ENCODE peak calls at places on chromosomes 13 and 19, in nine cellular contexts. One of them, this sample, is unnamed. For H3K27me3 and H3K36me3, the result is how much of the 10 kb centered on the place peaks cover.

GRCh38 chr19:19280561-19280960 is 7.5 kb upstream of the TM6SF2 start:
- DNase-seq in testis: no peak
- DNase-seq in breast epithelium: no peak
- DNase-seq in colonic mucosa: no peak
- DNase-seq in bronchial epithelial cell: no peak
- DNase-seq in left lung: no peak
- DNase-seq in lower lobe of right lung: no peak
- DNase-seq in body of pancreas: no peak
- DNase-seq in psoas muscle: no peak
- DNase-seq in this sample: no peak

GRCh38 chr13:79711631-79712030 is 230.7 kb downstream of the NDFIP2 start:
- DNase-seq in testis: no peak
- DNase-seq in breast epithelium: no peak
- DNase-seq in colonic mucosa: no peak
- DNase-seq in bronchial epithelial cell: no peak
- DNase-seq in left lung: no peak
- DNase-seq in lower lobe of right lung: no peak
- DNase-seq in body of pancreas: no peak
- DNase-seq in psoas muscle: no peak
- DNase-seq in this sample: no peak

GRCh38 chr19:10751109-10751972 is 33.5 kb downstream of the DNM2 start:
- DNase-seq in testis: peak
- DNase-seq in breast epithelium: no peak
- DNase-seq in colonic mucosa: peak
- DNase-seq in bronchial epithelial cell: peak
- DNase-seq in left lung: peak
- DNase-seq in lower lobe of right lung: peak
- DNase-seq in body of pancreas: peak
- DNase-seq in psoas muscle: no peak
- DNase-seq in this sample: no peak

GRCh38 chr13:98315466-98315865 is 138.4 kb upstream of the RNF113B start:
- DNase-seq in testis: no peak
- DNase-seq in breast epithelium: no peak
- DNase-seq in colonic mucosa: no peak
- DNase-seq in bronchial epithelial cell: no peak
- DNase-seq in left lung: no peak
- DNase-seq in lower lobe of right lung: no peak
- DNase-seq in body of pancreas: no peak
- DNase-seq in psoas muscle: no peak
- DNase-seq in this sample: no peak

GRCh38 chr19:39341122-39341719 is 1.0 kb upstream of the SAMD4B start:
- DNase-seq in testis: peak
- DNase-seq in breast epithelium: no peak
- DNase-seq in colonic mucosa: peak
- DNase-seq in bronchial epithelial cell: no peak
- DNase-seq in left lung: peak
- DNase-seq in lower lobe of right lung: peak
- DNase-seq in body of pancreas: peak
- DNase-seq in psoas muscle: peak
- DNase-seq in this sample: no peak

GRCh38 chr13:24042710-24043440 is 117.6 kb upstream of the SPATA13 start:
- DNase-seq in testis: no peak
- DNase-seq in breast epithelium: no peak
- DNase-seq in colonic mucosa: no peak
- DNase-seq in bronchial epithelial cell: no peak
- DNase-seq in left lung: no peak
- DNase-seq in lower lobe of right lung: no peak
- DNase-seq in body of pancreas: no peak
- DNase-seq in psoas muscle: no peak
- DNase-seq in this sample: no peak

GRCh38 chr13:49840667-49841066 is 48.2 kb upstream of the KPNA3 start:
- DNase-seq in testis: no peak
- DNase-seq in breast epithelium: no peak
- DNase-seq in colonic mucosa: no peak
- DNase-seq in bronchial epithelial cell: no peak
- DNase-seq in left lung: no peak
- DNase-seq in lower lobe of right lung: no peak
- DNase-seq in body of pancreas: no peak
- DNase-seq in psoas muscle: no peak
- DNase-seq in this sample: no peak

GRCh38 chr13:113187263-113187669 is 21.2 kb downstream of the PCID2 start:
- DNase-seq in testis: no peak
- DNase-seq in breast epithelium: no peak
- DNase-seq in colonic mucosa: peak
- DNase-seq in bronchial epithelial cell: peak
- DNase-seq in left lung: peak
- DNase-seq in lower lobe of right lung: no peak
- DNase-seq in body of pancreas: peak
- DNase-seq in psoas muscle: peak
- DNase-seq in this sample: no peak

GRCh38 chr13:23928985-23929384 is 31.7 kb upstream of the C1QTNF9B start:
- DNase-seq in testis: no peak
- DNase-seq in breast epithelium: no peak
- DNase-seq in colonic mucosa: no peak
- DNase-seq in bronchial epithelial cell: peak
- DNase-seq in left lung: no peak
- DNase-seq in lower lobe of right lung: no peak
- DNase-seq in body of pancreas: no peak
- DNase-seq in psoas muscle: no peak
- DNase-seq in this sample: no peak

DNA sequence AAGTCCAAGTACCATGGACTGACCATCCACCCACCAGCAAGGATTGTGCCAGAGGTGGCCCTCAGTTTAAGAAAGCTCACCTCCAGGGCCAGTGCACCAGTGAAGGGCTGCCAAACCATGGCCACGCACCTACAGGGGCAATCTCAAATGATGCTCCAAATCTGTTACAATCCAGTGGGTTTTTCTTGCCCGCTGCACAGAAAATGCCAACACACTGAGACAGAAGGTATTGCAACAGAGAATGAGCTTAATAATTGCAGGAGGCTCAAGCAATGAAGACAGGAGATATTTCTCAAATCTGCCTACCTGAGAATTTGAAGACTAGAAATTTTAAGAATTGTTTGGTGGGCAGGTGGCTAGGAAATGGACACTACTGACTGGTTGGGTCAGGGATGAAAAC is 22.0 kb downstream of the CEACAM7 start:
- DNase-seq in testis: no peak
- DNase-seq in breast epithelium: no peak
- DNase-seq in colonic mucosa: no peak
- DNase-seq in bronchial epithelial cell: no peak
- DNase-seq in left lung: no peak
- DNase-seq in lower lobe of right lung: no peak
- DNase-seq in body of pancreas: no peak
- DNase-seq in psoas muscle: no peak
- DNase-seq in this sample: no peak
- H3K27me3 ChIP-seq in testis: under half
- H3K27me3 ChIP-seq in breast epithelium: under half
- H3K27me3 ChIP-seq in colonic mucosa: under half
- H3K27me3 ChIP-seq in bronchial epithelial cell: under half
- H3K27me3 ChIP-seq in left lung: under half
- H3K27me3 ChIP-seq in lower lobe of right lung: under half
- H3K27me3 ChIP-seq in body of pancreas: under half
- H3K27me3 ChIP-seq in psoas muscle: under half
- H3K27me3 ChIP-seq in this sample: under half

GRCh38 chr13:89515948-89516347 is 1831.5 kb upstream of the MIR17HG start:
- DNase-seq in testis: no peak
- DNase-seq in breast epithelium: no peak
- DNase-seq in colonic mucosa: no peak
- DNase-seq in bronchial epithelial cell: no peak
- DNase-seq in left lung: no peak
- DNase-seq in lower lobe of right lung: no peak
- DNase-seq in body of pancreas: no peak
- DNase-seq in psoas muscle: no peak
- DNase-seq in this sample: no peak
- TF ChIP-seq CTCF in testis: no peak
- TF ChIP-seq CTCF in breast epithelium: no peak
- TF ChIP-seq CTCF in colonic mucosa: no peak
- TF ChIP-seq CTCF in bronchial epithelial cell: no peak
- TF ChIP-seq CTCF in left lung: no peak
- TF ChIP-seq CTCF in lower lobe of right lung: no peak
- TF ChIP-seq CTCF in body of pancreas: no peak
- TF ChIP-seq CTCF in psoas muscle: no peak
- TF ChIP-seq CTCF in this sample: no peak

GRCh38 chr13:75723927-75724326 is 87.8 kb downstream of the LMO7 start:
- DNase-seq in testis: no peak
- DNase-seq in breast epithelium: no peak
- DNase-seq in colonic mucosa: no peak
- DNase-seq in bronchial epithelial cell: no peak
- DNase-seq in left lung: no peak
- DNase-seq in lower lobe of right lung: no peak
- DNase-seq in body of pancreas: no peak
- DNase-seq in psoas muscle: no peak
- DNase-seq in this sample: no peak

GRCh38 chr13:75726313-75726712 is 90.2 kb downstream of the LMO7 start:
- DNase-seq in testis: no peak
- DNase-seq in breast epithelium: no peak
- DNase-seq in colonic mucosa: no peak
- DNase-seq in bronchial epithelial cell: no peak
- DNase-seq in left lung: no peak
- DNase-seq in lower lobe of right lung: no peak
- DNase-seq in body of pancreas: no peak
- DNase-seq in psoas muscle: no peak
- DNase-seq in this sample: no peak

GRCh38 chr13:75725784-75726183 is 89.7 kb downstream of the LMO7 start:
- DNase-seq in testis: no peak
- DNase-seq in breast epithelium: no peak
- DNase-seq in colonic mucosa: no peak
- DNase-seq in bronchial epithelial cell: peak
- DNase-seq in left lung: no peak
- DNase-seq in lower lobe of right lung: no peak
- DNase-seq in body of pancreas: no peak
- DNase-seq in psoas muscle: no peak
- DNase-seq in this sample: no peak

GRCh38 chr13:75721307-75721706 is 85.2 kb downstream of the LMO7 start:
- DNase-seq in testis: no peak
- DNase-seq in breast epithelium: no peak
- DNase-seq in colonic mucosa: no peak
- DNase-seq in bronchial epithelial cell: no peak
- DNase-seq in left lung: no peak
- DNase-seq in lower lobe of right lung: no peak
- DNase-seq in body of pancreas: no peak
- DNase-seq in psoas muscle: no peak
- DNase-seq in this sample: no peak

DNA sequence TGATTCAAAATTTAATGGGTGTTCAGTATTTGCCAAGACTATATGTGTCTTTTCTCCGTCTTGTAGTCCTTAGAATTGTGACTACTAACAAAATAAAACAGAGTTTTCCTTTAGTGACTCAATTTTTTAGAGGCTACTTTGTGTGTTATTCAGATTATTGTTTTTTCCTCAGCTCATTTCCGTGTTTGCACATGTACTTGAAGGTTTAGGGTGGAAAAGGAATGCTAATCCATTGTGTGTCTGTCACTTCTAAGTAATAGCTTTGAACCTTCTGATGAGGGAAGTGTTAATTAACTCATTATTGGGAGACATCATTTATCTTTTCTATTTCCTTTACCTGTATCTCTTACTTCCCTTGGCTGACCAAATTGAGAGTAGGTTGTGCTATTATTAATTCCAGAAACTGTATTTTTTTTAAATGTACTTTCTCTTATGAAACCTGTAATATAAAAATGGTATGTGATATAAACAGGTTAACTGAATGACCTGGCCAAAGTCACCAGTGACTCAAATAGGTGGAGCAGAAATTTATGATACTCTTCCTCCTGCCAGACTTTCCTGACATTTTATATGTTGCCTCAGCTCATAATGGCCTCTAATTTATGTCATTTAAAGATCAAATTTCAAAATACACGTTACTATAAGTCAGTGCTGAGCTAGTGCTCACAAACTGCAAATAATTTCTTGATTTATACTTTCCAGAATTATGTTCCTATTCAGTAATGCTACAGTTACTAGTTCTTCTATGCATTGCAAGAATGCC is 88.8 kb downstream of the LMO7 start:
- DNase-seq in testis: no peak
- DNase-seq in breast epithelium: no peak
- DNase-seq in colonic mucosa: no peak
- DNase-seq in bronchial epithelial cell: peak
- DNase-seq in left lung: no peak
- DNase-seq in lower lobe of right lung: no peak
- DNase-seq in body of pancreas: no peak
- DNase-seq in psoas muscle: no peak
- DNase-seq in this sample: no peak
- H3K36me3 ChIP-seq in testis: under half
- H3K36me3 ChIP-seq in breast epithelium: under half
- H3K36me3 ChIP-seq in colonic mucosa: under half
- H3K36me3 ChIP-seq in bronchial epithelial cell: under half
- H3K36me3 ChIP-seq in left lung: under half
- H3K36me3 ChIP-seq in lower lobe of right lung: under half
- H3K36me3 ChIP-seq in body of pancreas: under half
- H3K36me3 ChIP-seq in psoas muscle: under half
- H3K36me3 ChIP-seq in this sample: under half

GRCh38 chr13:110467516-110467915 is 94.0 kb downstream of the RAB20 start:
- DNase-seq in testis: no peak
- DNase-seq in breast epithelium: no peak
- DNase-seq in colonic mucosa: no peak
- DNase-seq in bronchial epithelial cell: no peak
- DNase-seq in left lung: no peak
- DNase-seq in lower lobe of right lung: peak
- DNase-seq in body of pancreas: no peak
- DNase-seq in psoas muscle: peak
- DNase-seq in this sample: no peak

GRCh38 chr13:110466261-110466660 is 95.3 kb downstream of the RAB20 start:
- DNase-seq in testis: no peak
- DNase-seq in breast epithelium: no peak
- DNase-seq in colonic mucosa: no peak
- DNase-seq in bronchial epithelial cell: no peak
- DNase-seq in left lung: no peak
- DNase-seq in lower lobe of right lung: peak
- DNase-seq in body of pancreas: no peak
- DNase-seq in psoas muscle: no peak
- DNase-seq in this sample: no peak

GRCh38 chr13:110463876-110464510 is 97.5 kb downstream of the RAB20 start:
- DNase-seq in testis: no peak
- DNase-seq in breast epithelium: no peak
- DNase-seq in colonic mucosa: no peak
- DNase-seq in bronchial epithelial cell: no peak
- DNase-seq in left lung: peak
- DNase-seq in lower lobe of right lung: peak
- DNase-seq in body of pancreas: no peak
- DNase-seq in psoas muscle: peak
- DNase-seq in this sample: peak

GRCh38 chr13:110464547-110465343 is 96.8 kb downstream of the RAB20 start:
- DNase-seq in testis: no peak
- DNase-seq in breast epithelium: no peak
- DNase-seq in colonic mucosa: no peak
- DNase-seq in bronchial epithelial cell: no peak
- DNase-seq in left lung: no peak
- DNase-seq in lower lobe of right lung: no peak
- DNase-seq in body of pancreas: no peak
- DNase-seq in psoas muscle: peak
- DNase-seq in this sample: no peak

DNA sequence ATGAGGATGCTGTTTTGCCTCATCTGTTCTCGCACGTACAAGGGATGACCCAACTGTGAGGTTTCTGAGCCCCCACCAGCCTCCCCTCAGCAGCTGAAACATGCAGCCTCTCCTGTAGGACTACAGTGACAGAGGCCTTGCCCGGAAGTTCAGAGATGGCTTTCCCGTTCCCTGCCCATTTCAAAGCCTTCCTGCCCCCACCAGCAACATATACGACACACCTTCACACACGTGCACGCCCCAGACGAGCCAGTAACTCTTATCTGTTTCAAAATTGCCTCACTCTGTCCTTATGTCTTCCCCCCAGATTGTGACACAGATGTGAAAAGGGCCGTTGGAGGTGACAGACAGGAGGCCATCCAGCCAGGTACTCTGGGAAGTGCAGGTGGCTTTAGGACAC is 95.8 kb downstream of the RAB20 start:
- DNase-seq in testis: no peak
- DNase-seq in breast epithelium: no peak
- DNase-seq in colonic mucosa: no peak
- DNase-seq in bronchial epithelial cell: no peak
- DNase-seq in left lung: no peak
- DNase-seq in lower lobe of right lung: peak
- DNase-seq in body of pancreas: no peak
- DNase-seq in psoas muscle: no peak
- DNase-seq in this sample: no peak
- H3K27me3 ChIP-seq in testis: under half
- H3K27me3 ChIP-seq in breast epithelium: under half
- H3K27me3 ChIP-seq in colonic mucosa: under half
- H3K27me3 ChIP-seq in bronchial epithelial cell: under half
- H3K27me3 ChIP-seq in left lung: under half
- H3K27me3 ChIP-seq in lower lobe of right lung: under half
- H3K27me3 ChIP-seq in body of pancreas: under half
- H3K27me3 ChIP-seq in psoas muscle: under half
- H3K27me3 ChIP-seq in this sample: under half